ENCODE peak calls at places on chromosomes 3 and 15, in six cellular contexts. A is psoas muscle, M is breast epithelium, Y is AG04450, V is GM12878, K is GM23338. D is an unnamed sample.

GRCh38 chr3:193605876-193606275 is 12.9 kb downstream of the OPA1 start:
- DNase-seq in A (no peak), M (peak), Y (no peak), V (no peak), K (peak), D (peak)

GRCh38 chr3:45426161-45426560 is 37.8 kb downstream of the LARS2 start:
- DNase-seq in A (no peak), M (no peak), Y (no peak), V (no peak), K (peak), D (no peak)

GRCh38 chr15:62241135-62241770 is 76.2 kb upstream of the C2CD4B start:
- DNase-seq in A (no peak), M (no peak), Y (no peak), V (no peak), K (peak), D (peak)

GRCh38 chr3:23697416-23697815 is 108.3 kb upstream of the UBE2E1 start:
- DNase-seq in A (no peak), M (no peak), Y (no peak), V (no peak), K (peak), D (no peak)

GRCh38 chr15:64024172-64025050 is 21.9 kb downstream of the DAPK2 start:
- DNase-seq in A (no peak), M (no peak), Y (no peak), V (no peak), K (peak), D (no peak)

GRCh38 chr15:70906842-70907241 is 14.2 kb downstream of the LRRC49 start:
- DNase-seq in A (no peak), M (no peak), Y (no peak), V (no peak), K (no peak), D (no peak)

GRCh38 chr3:98778383-98778782 is 15.2 kb downstream of the ST3GAL6 start:
- DNase-seq in A (no peak), M (no peak), Y (no peak), V (no peak), K (no peak), D (no peak)

GRCh38 chr15:82133251-82133650 is 87.4 kb upstream of the MEX3B start:
- DNase-seq in A (no peak), M (no peak), Y (no peak), V (no peak), K (no peak), D (no peak)

GRCh38 chr3:30203301-30203700 is 403.1 kb upstream of the TGFBR2 start:
- DNase-seq in A (no peak), M (no peak), Y (peak), V (no peak), K (no peak), D (no peak)

GRCh38 chr3:57464801-57465200 is 79.3 kb downstream of the DNAH12 start:
- DNase-seq in A (no peak), M (no peak), Y (no peak), V (no peak), K (peak), D (no peak)

GRCh38 chr15:43516185-43516584 is 1.2 kb upstream of the MAP1A start:
- DNase-seq in A (peak), M (no peak), Y (no peak), V (no peak), K (no peak), D (peak)

GRCh38 chr3:196941846-196942225 is 492 bp downstream of the NCBP2 start:
- DNase-seq in A (no peak), M (peak), Y (no peak), V (no peak), K (peak), D (peak)

GRCh38 chr15:78131295-78132021 is at the start of gene CIB2:
- DNase-seq in A (peak), M (peak), Y (peak), V (no peak), K (peak), D (peak)

GRCh38 chr3:50154840-50155490 is at the start of gene SEMA3F:
- DNase-seq in A (peak), M (peak), Y (no peak), V (no peak), K (peak), D (peak)

GRCh38 chr3:126036056-126036549 is 47.8 kb downstream of the SLC41A3 start:
- DNase-seq in A (no peak), M (no peak), Y (no peak), V (no peak), K (no peak), D (no peak)

GRCh38 chr3:123640311-123641083 is 55.6 kb upstream of the HACD2 start:
- DNase-seq in A (no peak), M (no peak), Y (no peak), V (no peak), K (no peak), D (no peak)

GRCh38 chr3:119257654-119258410 is 17.2 kb upstream of the B4GALT4 start:
- DNase-seq in A (no peak), M (no peak), Y (no peak), V (no peak), K (no peak), D (no peak)

GRCh38 chr15:101264911-101265641 is 12.2 kb downstream of the SELENOS start:
- DNase-seq in A (no peak), M (no peak), Y (no peak), V (peak), K (no peak), D (no peak)

GRCh38 chr15:56428821-56429458 is 36.0 kb downstream of the MNS1 start:
- DNase-seq in A (no peak), M (no peak), Y (peak), V (peak), K (peak), D (peak)

GRCh38 chr15:77907824-77908751 is 169.4 kb downstream of the TBC1D2B start:
- DNase-seq in A (no peak), M (no peak), Y (no peak), V (no peak), K (peak), D (peak)

GRCh38 chr3:55828712-55829111 is 341.6 kb upstream of the WNT5A start:
- DNase-seq in A (no peak), M (no peak), Y (no peak), V (no peak), K (no peak), D (no peak)

GRCh38 chr15:81419304-81419943 is 45.4 kb upstream of the TMC3 start:
- DNase-seq in A (no peak), M (no peak), Y (peak), V (no peak), K (peak), D (peak)

GRCh38 chr15:35665855-35666536 is 120.0 kb upstream of the DPH6 start:
- DNase-seq in A (peak), M (no peak), Y (no peak), V (no peak), K (no peak), D (no peak)

GRCh38 chr3:79367066-79367465 is 400.7 kb downstream of the ROBO1 start:
- DNase-seq in A (no peak), M (no peak), Y (peak), V (no peak), K (no peak), D (no peak)

GRCh38 chr3:144229973-144230372 is 258.4 kb downstream of the DIPK2A start:
- DNase-seq in A (no peak), M (no peak), Y (no peak), V (no peak), K (no peak), D (no peak)

GRCh38 chr3:130841357-130841756 is 52.5 kb upstream of the ATP2C1 start:
- DNase-seq in A (no peak), M (no peak), Y (no peak), V (no peak), K (no peak), D (no peak)

GRCh38 chr3:141096981-141097380 is 45.8 kb downstream of the SPSB4 start:
- DNase-seq in A (no peak), M (no peak), Y (no peak), V (no peak), K (no peak), D (no peak)

GRCh38 chr3:130850044-130850797 is 43.7 kb upstream of the ATP2C1 start:
- DNase-seq in A (no peak), M (no peak), Y (no peak), V (peak), K (no peak), D (peak)

GRCh38 chr3:165837058-165837525 is at the start of gene BCHE:
- DNase-seq in A (peak), M (no peak), Y (peak), V (no peak), K (peak), D (peak)

GRCh38 chr3:45687828-45688193 is 1.4 kb upstream of the SACM1L start:
- DNase-seq in A (no peak), M (no peak), Y (no peak), V (no peak), K (no peak), D (no peak)

GRCh38 chr15:76398301-76398700 is 61.7 kb downstream of the ISL2 start:
- DNase-seq in A (no peak), M (no peak), Y (no peak), V (no peak), K (no peak), D (no peak)

GRCh38 chr3:82163907-82164520 is 402.6 kb upstream of the GBE1 start:
- DNase-seq in A (no peak), M (no peak), Y (no peak), V (no peak), K (peak), D (peak)

GRCh38 chr3:74639681-74640080 is 25.2 kb upstream of the CNTN3 start:
- DNase-seq in A (no peak), M (no peak), Y (no peak), V (no peak), K (no peak), D (no peak)

GRCh38 chr3:127690823-127691452 is 18.2 kb downstream of the ABTB1 start:
- DNase-seq in A (peak), M (no peak), Y (no peak), V (no peak), K (peak), D (peak)

DNA sequence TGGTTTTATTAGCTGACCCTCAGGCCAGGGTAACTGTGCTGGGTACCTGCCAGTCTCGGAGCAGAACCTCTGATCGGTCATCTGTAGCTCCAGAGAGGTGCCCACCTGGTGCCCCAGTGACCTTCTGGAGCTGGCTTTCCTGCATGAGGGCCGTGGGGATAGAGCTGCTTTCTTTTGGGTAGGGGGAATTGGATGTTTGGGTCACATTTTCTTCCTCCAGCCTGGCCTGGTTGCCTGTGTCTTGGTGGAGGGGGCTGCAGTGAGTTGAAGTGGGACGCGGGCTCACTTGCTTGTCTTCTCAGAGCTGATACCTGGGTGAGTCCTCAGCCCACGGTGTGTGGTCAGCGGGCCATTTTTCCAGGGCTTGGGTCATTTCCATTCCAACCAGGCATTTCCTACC is 2.6 kb downstream of the ZNF710 start:
- DNase-seq in A (no peak), M (no peak), Y (no peak), V (no peak), K (no peak), D (no peak)
- H3K4me3 ChIP-seq in A (peak), M (no peak), Y (peak), V (peak), K (no peak), D (no peak)

GRCh38 chr15:69045810-69046209 is 31.3 kb downstream of the NOX5 start:
- DNase-seq in A (no peak), M (no peak), Y (no peak), V (no peak), K (peak), D (no peak)
- TF ChIP-seq CTCF in A (no peak), M (no peak), Y (peak), V (no peak), K (peak), D (no peak)

DNA sequence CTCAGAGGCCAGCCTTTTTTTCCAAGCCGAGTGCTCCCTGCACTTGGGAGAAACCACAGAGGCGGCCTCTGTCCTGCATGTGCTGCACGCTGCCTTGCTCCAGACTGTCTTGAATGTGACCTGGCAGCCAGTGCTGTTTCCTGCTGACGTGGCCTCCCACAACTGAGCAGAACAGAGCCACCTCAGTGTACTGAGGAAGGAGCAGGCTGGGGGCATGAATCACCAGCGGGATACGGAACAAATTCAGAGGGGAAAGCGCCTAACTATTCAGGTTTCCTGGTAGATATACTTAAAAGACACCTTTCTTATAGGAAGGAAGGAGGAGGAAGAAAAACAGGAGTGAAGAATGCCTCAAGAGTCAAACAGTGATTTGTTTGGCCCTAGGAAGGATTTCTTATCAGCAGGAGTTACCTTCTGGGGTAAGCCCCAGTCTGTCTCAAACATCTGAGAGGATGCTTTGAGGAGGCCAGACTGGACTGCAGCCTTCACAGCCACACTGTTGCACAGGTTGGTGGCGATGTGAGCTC is 114.0 kb downstream of the FNDC3B start:
- DNase-seq in A (peak), M (peak), Y (peak), V (no peak), K (no peak), D (no peak)
- H3K27ac ChIP-seq in A (peak), M (peak), Y (peak), V (peak), K (peak), D (no peak)

GRCh38 chr3:72888546-72889309 is 882 bp downstream of the GXYLT2 start:
- DNase-seq in A (no peak), M (no peak), Y (no peak), V (no peak), K (peak), D (peak)
- H3K4me3 ChIP-seq in A (peak), M (peak), Y (peak), V (peak), K (peak), D (peak)

DNA sequence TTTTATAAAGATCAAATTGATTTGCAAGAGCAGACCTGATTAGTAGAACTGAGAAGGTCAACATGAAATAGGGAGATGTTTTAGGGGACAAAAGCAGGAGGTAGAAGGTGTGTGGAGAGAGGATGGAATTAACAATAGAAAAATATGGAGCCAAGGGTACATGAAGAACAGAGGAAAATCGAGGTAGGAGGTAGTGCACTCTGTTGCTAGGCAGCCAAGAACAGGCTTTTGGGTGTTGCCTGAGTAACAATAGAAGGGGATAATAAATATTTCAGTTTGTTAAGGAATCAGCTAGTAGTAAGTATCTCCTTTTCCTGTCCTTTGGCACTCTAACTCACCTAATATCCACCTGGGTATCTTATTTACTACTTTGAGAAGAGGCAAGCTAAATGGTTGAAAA is 9.2 kb downstream of the SPESP1 start:
- DNase-seq in A (no peak), M (no peak), Y (no peak), V (no peak), K (no peak), D (no peak)
- TF ChIP-seq CTCF in A (no peak), M (no peak), Y (no peak), V (no peak), K (no peak), D (no peak)

GRCh38 chr3:9727041-9727595 is 4.4 kb upstream of the BRPF1 start:
- DNase-seq in A (no peak), M (no peak), Y (no peak), V (no peak), K (peak), D (peak)
- H3K27ac ChIP-seq in A (no peak), M (no peak), Y (no peak), V (no peak), K (no peak), D (no peak)

GRCh38 chr15:45377630-45378148 is 655 bp downstream of the GATM start:
- DNase-seq in A (peak), M (no peak), Y (no peak), V (no peak), K (peak), D (no peak)
- H3K4me3 ChIP-seq in A (peak), M (peak), Y (peak), V (peak), K (peak), D (peak)

GRCh38 chr3:133824961-133825485 is 19.4 kb downstream of the SRPRB start:
- DNase-seq in A (no peak), M (no peak), Y (no peak), V (no peak), K (no peak), D (no peak)

GRCh38 chr3:133820129-133820528 is 14.5 kb downstream of the SRPRB start:
- DNase-seq in A (no peak), M (peak), Y (no peak), V (no peak), K (no peak), D (no peak)

GRCh38 chr3:133825969-133826727 is 20.5 kb downstream of the SRPRB start:
- DNase-seq in A (no peak), M (no peak), Y (no peak), V (no peak), K (no peak), D (no peak)

GRCh38 chr3:133820889-133821675 is 15.5 kb downstream of the SRPRB start:
- DNase-seq in A (no peak), M (no peak), Y (no peak), V (no peak), K (no peak), D (no peak)

GRCh38 chr3:133821767-133822638 is 16.4 kb downstream of the SRPRB start:
- DNase-seq in A (peak), M (no peak), Y (peak), V (no peak), K (peak), D (no peak)
- TF ChIP-seq CTCF in A (no peak), M (no peak), Y (peak), V (peak), K (peak), D (no peak)